ENCODE peak calls at places on chromosomes 3 and 15, in nine cellular contexts. P is activated CD8-positive, alpha-beta memory T cell treated with anti-CD3 and anti-CD28 coated beads for 48 hours; N is activated B cell treated with CpG ODN at 0.5 μM for 24 hours; L is foreskin fibroblast; D is head of caudate nucleus; W is GM12878; E is HT-29; R is glutamatergic neuron; M is neural progenitor cell. J is an unnamed sample.

GRCh38 chr3:15175590-15175989 is 30.5 kb upstream of the CAPN7 start:
- DNase-seq in M (no peak), R (no peak), N (no peak), W (no peak), P (no peak), L (no peak), E (no peak), D (no peak), J (no peak)

GRCh38 chr3:12135029-12135634 is 23.6 kb downstream of the TIMP4 start:
- DNase-seq in L (peak; percentile 89), N (peak; percentile 34), E (peak; percentile 69), M (peak; percentile 79), P (peak; percentile 35), D (peak; percentile 65), R (peak; percentile 80), W (no peak), J (peak; percentile 76)

GRCh38 chr3:113954091-113954685 is 6.4 kb downstream of the ZDHHC23 start:
- DNase-seq in W (no peak), N (no peak), R (no peak), E (no peak), M (no peak), P (no peak), L (no peak), D (no peak), J (no peak)

GRCh38 chr3:45644063-45644462 is 45.1 kb upstream of the SACM1L start:
- DNase-seq in D (no peak), R (no peak), P (no peak), E (no peak), L (peak; percentile 91), W (no peak), M (no peak), N (no peak), J (no peak)

GRCh38 chr3:163552659-163552966 is 1525.7 kb downstream of the SI start:
- DNase-seq in M (no peak), W (no peak), P (no peak), D (no peak), L (no peak), E (no peak), R (no peak), N (no peak), J (no peak)

GRCh38 chr3:168531116-168531515 is 435.4 kb upstream of the GOLIM4 start:
- DNase-seq in E (no peak), L (no peak), M (peak; percentile 90), P (no peak), W (no peak), N (no peak), D (no peak), R (no peak), J (peak; percentile 36)

GRCh38 chr3:63955036-63955650 is 43.0 kb upstream of the SCAANT1 start:
- DNase-seq in L (no peak), N (no peak), W (no peak), D (no peak), E (no peak), R (no peak), M (no peak), P (no peak), J (no peak)

GRCh38 chr15:95872366-95872771 is 458.1 kb upstream of the NR2F2 start:
- DNase-seq in N (no peak), E (peak; percentile 37), D (no peak), R (no peak), M (no peak), L (peak; percentile 77), P (no peak), W (no peak), J (no peak)

GRCh38 chr3:66038384-66038725 is 363 bp downstream of the MAGI1 start:
- DNase-seq in E (no peak), L (no peak), P (no peak), W (no peak), R (no peak), N (no peak), D (no peak), M (no peak), J (no peak)

GRCh38 chr3:187251599-187251998 is 39.9 kb downstream of the MASP1 start:
- DNase-seq in D (no peak), W (no peak), E (no peak), L (no peak), R (no peak), N (no peak), M (no peak), P (no peak), J (no peak)

GRCh38 chr15:27019687-27020086 is 48.7 kb downstream of the GABRG3 start:
- DNase-seq in W (no peak), M (no peak), P (no peak), L (no peak), D (no peak), R (no peak), N (no peak), E (no peak), J (no peak)

GRCh38 chr15:73647259-73648026 is 14.3 kb upstream of the NPTN start:
- DNase-seq in L (no peak), D (no peak), R (no peak), W (no peak), E (no peak), M (no peak), P (no peak), N (no peak), J (no peak)

GRCh38 chr15:96327155-96327741 is 3.3 kb upstream of the NR2F2 start:
- DNase-seq in L (peak; percentile 90), D (no peak), M (peak; percentile 75), R (no peak), W (peak; percentile 61), N (no peak), P (no peak), E (peak; percentile 89), J (peak; percentile 33)

GRCh38 chr15:43329222-43329959 is 982 bp downstream of the LCMT2 start:
- DNase-seq in R (no peak), P (no peak), M (peak; percentile 77), L (peak; percentile 66), N (no peak), W (no peak), D (no peak), E (peak; percentile 11), J (no peak)

GRCh38 chr15:64845183-64845611 is 3.5 kb downstream of the PLEKHO2 start:
- DNase-seq in E (no peak), D (peak; percentile 47), W (no peak), P (no peak), N (no peak), L (peak; percentile 48), R (no peak), M (peak; percentile 7), J (no peak)

GRCh38 chr15:29044506-29044905 is 158.7 kb downstream of the APBA2 start:
- DNase-seq in L (peak; percentile 49), R (no peak), D (no peak), N (no peak), W (no peak), E (no peak), P (no peak), M (no peak), J (no peak)

GRCh38 chr3:130779031-130779430 is 32.4 kb upstream of the PIK3R4 start:
- DNase-seq in R (no peak), L (no peak), W (peak; percentile 59), D (no peak), P (no peak), N (no peak), M (no peak), E (no peak), J (no peak)

GRCh38 chr15:40832903-40833302 is 4.4 kb upstream of the PPP1R14D start:
- DNase-seq in M (no peak), E (no peak), R (no peak), D (no peak), W (no peak), N (no peak), L (no peak), P (no peak), J (no peak)

GRCh38 chr3:142180761-142181362 is 31.5 kb upstream of the TFDP2 start:
- DNase-seq in M (peak; percentile 58), N (no peak), W (no peak), D (no peak), L (peak; percentile 51), E (peak; percentile 55), P (no peak), R (peak; percentile 61), J (peak; percentile 40)

GRCh38 chr3:13507791-13508339 is 27.8 kb downstream of the HDAC11 start:
- DNase-seq in D (no peak), E (no peak), N (no peak), L (peak; percentile 64), W (no peak), M (peak; percentile 37), R (no peak), P (no peak), J (no peak)

GRCh38 chr3:30631237-30631961 is 25.0 kb downstream of the TGFBR2 start:
- DNase-seq in D (no peak), W (no peak), L (peak; percentile 48), E (no peak), N (no peak), M (no peak), R (no peak), P (no peak), J (no peak)

GRCh38 chr3:130820976-130821375 is 72.9 kb upstream of the ATP2C1 start:
- DNase-seq in R (no peak), L (peak; percentile 78), E (peak; percentile 63), N (no peak), M (no peak), D (no peak), W (no peak), P (no peak), J (no peak)

GRCh38 chr15:56918907-56919707 is 663 bp downstream of the TCF12 start:
- DNase-seq in N (peak; percentile 63), L (peak; percentile 85), R (peak; percentile 70), E (peak; percentile 75), M (peak; percentile 87), W (no peak), D (peak; percentile 37), P (peak; percentile 32), J (peak; percentile 61)

GRCh38 chr3:47475029-47475569 is 642 bp downstream of the SCAP start:
- DNase-seq in P (peak; percentile 9), L (peak; percentile 49), D (no peak), M (peak; percentile 66), W (no peak), R (no peak), N (no peak), E (peak; percentile 29), J (no peak)

GRCh38 chr3:122918576-122919290 is 108.8 kb downstream of the SEMA5B start:
- DNase-seq in N (no peak), P (no peak), L (peak; percentile 25), E (no peak), D (no peak), M (peak; percentile 25), R (no peak), W (no peak), J (no peak)

GRCh38 chr3:114686624-114687023 is 392.8 kb downstream of the TIGIT start:
- DNase-seq in M (no peak), R (no peak), L (peak; percentile 57), P (no peak), E (no peak), N (no peak), D (no peak), W (no peak), J (no peak)

GRCh38 chr15:48423342-48423741 is 92.1 kb downstream of the DUT start:
- DNase-seq in M (no peak), D (no peak), W (no peak), E (no peak), N (no peak), R (no peak), P (no peak), L (no peak), J (no peak)

GRCh38 chr3:8755564-8756237 is 13.7 kb downstream of the OXTR start:
- DNase-seq in R (no peak), N (no peak), W (no peak), D (no peak), P (no peak), M (no peak), E (peak; percentile 26), L (peak; percentile 49), J (no peak)

GRCh38 chr15:82901114-82901805 is 51.3 kb downstream of the HOMER2 start:
- DNase-seq in M (no peak), E (no peak), R (no peak), D (no peak), N (no peak), L (no peak), P (no peak), W (no peak), J (no peak)

GRCh38 chr15:36230741-36231140 is 348.7 kb upstream of the CDIN1 start:
- DNase-seq in R (no peak), N (no peak), L (peak; percentile 69), E (no peak), P (no peak), D (no peak), W (no peak), M (no peak), J (no peak)

GRCh38 chr3:30496496-30496966 is 109.9 kb upstream of the TGFBR2 start:
- DNase-seq in W (no peak), L (peak; percentile 66), N (no peak), R (no peak), D (no peak), M (no peak), P (no peak), E (no peak), J (no peak)